ENCODE peak calls at places on chromosomes 11 and 22, in four cellular contexts. V is A549, E is HepG2, J is K562. Z is an unnamed sample.

GRCh38 chr11:104705475-104706195 is 192.6 kb downstream of the CASP12 start:
- DNase-seq in J (no peak), E (no peak), V (no peak), Z (no peak)

GRCh38 chr11:116037851-116038250 is 533.6 kb upstream of the CADM1 start:
- DNase-seq in J (no peak), V (no peak), E (no peak), Z (no peak)

GRCh38 chr11:62236187-62236586 is 5.9 kb upstream of the SCGB1D2 start:
- DNase-seq in E (no peak), V (no peak), J (no peak), Z (no peak)

GRCh38 chr11:116876656-116877055 is 39.2 kb upstream of the APOA1 start:
- DNase-seq in J (no peak), E (no peak), V (no peak), Z (no peak)

GRCh38 chr11:71102251-71102995 is 150.0 kb downstream of the SHANK2 start:
- DNase-seq in J (no peak), E (no peak), V (no peak), Z (no peak)

GRCh38 chr11:73760680-73761402 is at the start of gene RAB6A:
- DNase-seq in J (peak; percentile 99), V (peak; percentile 99), E (peak; percentile 98), Z (peak; percentile 99)

GRCh38 chr11:124762624-124763155 is 600 bp upstream of the ESAM start:
- DNase-seq in E (no peak), J (peak; percentile 55), V (peak; percentile 14), Z (peak; percentile 36)

GRCh38 chr11:61327669-61328071 is 5.2 kb downstream of the DDB1 start:
- DNase-seq in V (no peak), E (no peak), J (no peak), Z (no peak)

GRCh38 chr11:111298466-111299110 is at the start of gene POU2AF3:
- DNase-seq in V (no peak), E (no peak), J (no peak), Z (peak; percentile 23)

GRCh38 chr22:26797910-26798309 is 140.5 kb downstream of the MIAT start:
- DNase-seq in E (no peak), J (peak; percentile 24), V (peak; percentile 41), Z (peak; percentile 57)

GRCh38 chr22:39622881-39623367 is 52.4 kb downstream of the CACNA1I start:
- DNase-seq in E (peak; percentile 16), V (peak; percentile 46), J (peak; percentile 51), Z (peak; percentile 87)

GRCh38 chr22:27843441-27843840 is 41.9 kb upstream of the MN1 start:
- DNase-seq in E (no peak), V (no peak), J (no peak), Z (no peak)

GRCh38 chr22:33757443-33758124 is 162.7 kb downstream of the LARGE1 start:
- DNase-seq in V (no peak), J (no peak), E (peak; percentile 12), Z (no peak)

GRCh38 chr11:133525976-133526375 is 6.3 kb downstream of the OPCML start:
- DNase-seq in V (no peak), E (no peak), J (no peak), Z (no peak)

GRCh38 chr22:19126874-19127273 is 4.2 kb upstream of the TSSK2 start:
- DNase-seq in V (no peak), E (no peak), J (no peak), Z (no peak)

GRCh38 chr11:2919188-2919587 is 10.0 kb downstream of the PHLDA2 start:
- DNase-seq in J (no peak), V (no peak), E (no peak), Z (no peak)

GRCh38 chr22:33535937-33536875 is 384.1 kb downstream of the LARGE1 start:
- DNase-seq in J (no peak), E (no peak), V (no peak), Z (no peak)

GRCh38 chr11:134780486-134781155 is 368.6 kb upstream of the B3GAT1 start:
- DNase-seq in E (no peak), V (no peak), J (no peak), Z (no peak)

GRCh38 chr11:9187616-9188015 is 77.5 kb downstream of the DENND5A start:
- DNase-seq in J (no peak), E (no peak), V (no peak), Z (no peak)

GRCh38 chr11:95277868-95278267 is 46.9 kb upstream of the SESN3 start:
- DNase-seq in V (no peak), E (no peak), J (no peak), Z (no peak)

GRCh38 chr11:76558473-76558872 is 112.1 kb downstream of the LRRC32 start:
- DNase-seq in J (no peak), E (no peak), V (no peak), Z (no peak)

GRCh38 chr11:86068138-86068861 is 584 bp downstream of the PICALM start:
- DNase-seq in J (peak; percentile 50), V (peak; percentile 33), E (peak; percentile 6), Z (peak; percentile 29)

GRCh38 chr22:27682438-27682837 is 119.1 kb downstream of the MN1 start:
- DNase-seq in E (no peak), V (no peak), J (peak; percentile 60), Z (peak; percentile 73)

GRCh38 chr11:1234054-1234720 is 11.3 kb downstream of the MUC5B start:
- DNase-seq in E (no peak), V (no peak), J (no peak), Z (no peak)

GRCh38 chr11:12200359-12201015 is 90.1 kb downstream of the MICAL2 start:
- DNase-seq in V (no peak), J (no peak), E (no peak), Z (no peak)

GRCh38 chr11:59062602-59063529 is 23.2 kb upstream of the GLYATL1B start:
- DNase-seq in J (no peak), E (no peak), V (peak; percentile 2), Z (no peak)

GRCh38 chr11:66363805-66364535 is 7.6 kb downstream of the SLC29A2 start:
- DNase-seq in J (peak; percentile 86), V (peak; percentile 64), E (no peak), Z (peak; percentile 96)

GRCh38 chr11:120648706-120649250 is 137.2 kb downstream of the GRIK4 start:
- DNase-seq in J (no peak), V (no peak), E (no peak), Z (no peak)

GRCh38 chr22:22914726-22915669 is 27.4 kb downstream of the IGLL5 start:
- DNase-seq in V (no peak), J (no peak), E (no peak), Z (no peak)

GRCh38 chr11:64459016-64459415 is 100.1 kb downstream of the RPS6KA4 start:
- DNase-seq in J (no peak), E (no peak), V (no peak), Z (no peak)
- TF ChIP-seq HMGXB4 in J (no peak), E (no peak), V (no peak), Z (no peak)

DNA sequence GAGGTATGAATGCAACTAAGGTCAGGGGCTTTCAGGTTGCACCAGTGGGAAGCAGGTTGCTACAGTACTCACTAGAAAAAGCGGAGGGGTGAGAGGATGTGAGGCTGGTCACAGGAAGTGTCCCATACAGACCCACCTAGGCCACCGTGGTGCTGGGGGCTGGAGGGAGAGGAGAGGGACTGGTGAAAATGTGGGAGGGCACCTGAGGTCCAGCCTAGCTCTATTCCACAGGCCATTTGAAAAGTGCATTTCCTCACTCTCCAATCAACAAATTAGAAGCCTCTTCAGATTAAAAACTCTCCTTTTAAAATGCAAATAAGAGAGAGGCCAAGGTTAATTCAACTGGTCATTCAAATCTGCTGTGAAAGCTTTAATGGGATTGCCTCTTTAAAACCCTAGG is 38.6 kb upstream of the NCAM1 start:
- DNase-seq in V (no peak), J (no peak), E (no peak), Z (peak; percentile 24)
- TF ChIP-seq HMGXB4 in V (no peak), J (no peak), E (no peak), Z (no peak)

GRCh38 chr22:25360891-25361645 is 141.6 kb downstream of the CRYBB2 start:
- DNase-seq in J (no peak), E (no peak), V (no peak), Z (no peak)
- TF ChIP-seq HMGXB4 in J (no peak), E (no peak), V (no peak), Z (no peak)

GRCh38 chr11:28476053-28476452 is 367.9 kb downstream of the METTL15 start:
- DNase-seq in E (no peak), J (no peak), V (no peak), Z (no peak)

GRCh38 chr11:28483072-28483867 is 375.1 kb downstream of the METTL15 start:
- DNase-seq in E (no peak), J (no peak), V (no peak), Z (no peak)

GRCh38 chr11:28482666-28483065 is 374.5 kb downstream of the METTL15 start:
- DNase-seq in E (no peak), J (no peak), V (no peak), Z (no peak)

GRCh38 chr11:28476864-28477263 is 368.7 kb downstream of the METTL15 start:
- DNase-seq in J (no peak), E (no peak), V (no peak), Z (no peak)

DNA sequence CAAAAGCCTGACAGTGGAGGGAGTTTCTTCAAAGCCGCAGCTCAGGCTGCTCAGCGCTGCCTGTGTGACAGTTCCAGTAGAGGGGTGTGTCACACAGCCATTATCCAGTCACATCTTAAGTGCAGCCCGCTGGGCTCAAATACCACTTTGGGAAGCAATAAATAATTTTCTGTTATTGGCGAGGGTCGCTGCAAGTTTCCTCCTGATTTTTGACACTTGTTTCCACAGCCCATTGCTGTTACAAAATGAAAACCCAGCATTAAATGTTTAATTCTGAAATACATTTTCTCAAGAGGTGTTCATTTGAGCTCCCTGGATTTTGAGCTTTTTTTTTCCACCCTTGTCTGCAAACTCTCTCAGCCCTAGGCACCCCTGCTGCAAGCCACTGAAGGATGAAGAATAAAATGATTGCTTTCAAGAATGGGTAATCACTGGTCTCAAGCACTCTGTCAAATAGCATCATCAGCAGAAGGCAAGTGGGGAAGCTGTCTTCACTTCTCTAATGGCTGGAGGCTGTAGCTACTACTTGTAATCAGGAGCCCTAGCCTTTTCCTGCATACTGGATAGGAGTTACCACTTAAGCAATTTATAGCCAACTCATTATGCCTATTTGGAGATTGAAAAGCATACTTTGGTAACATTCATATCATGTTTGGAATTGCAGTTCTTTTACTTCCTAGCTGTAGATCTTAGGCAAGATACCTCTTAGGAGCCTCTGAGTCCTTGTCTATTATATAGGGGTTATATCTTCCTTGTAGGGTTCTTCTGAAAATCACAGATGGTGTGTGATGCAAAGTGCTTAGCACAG is 373.7 kb downstream of the METTL15 start:
- DNase-seq in V (no peak), E (no peak), J (no peak), Z (no peak)
- TF ChIP-seq HMGXB4 in V (no peak), E (no peak), J (no peak), Z (no peak)

GRCh38 chr11:129258205-129258604 is 66.1 kb upstream of the ARHGAP32 start:
- DNase-seq in V (no peak), E (no peak), J (no peak), Z (no peak)
- TF ChIP-seq HMGXB4 in V (no peak), E (no peak), J (no peak), Z (no peak)

Z was measured in WTC11.